ENCODE peak calls at places on chromosomes 6 and 20, in four cellular contexts. One of them, this sample, is unnamed. For H3K36me3, the result is how much of the 10 kb centered on the place peaks cover.

GRCh38 chr6:20409427-20409971 is 7.8 kb downstream of the E2F3 start:
- DNase-seq in mesenchymal stem cell: peak
- DNase-seq in H1: no peak
- DNase-seq in trophoblast cell: no peak
- DNase-seq in this sample: no peak

GRCh38 chr20:45415822-45416637 is at the start of gene PIGT:
- DNase-seq in H1: peak
- DNase-seq in trophoblast cell: peak
- DNase-seq in mesenchymal stem cell: peak
- DNase-seq in this sample: peak

GRCh38 chr6:40586800-40587201 is 363 bp downstream of the LRFN2 start:
- DNase-seq in H1: peak
- DNase-seq in mesenchymal stem cell: no peak
- DNase-seq in trophoblast cell: no peak
- DNase-seq in this sample: no peak

GRCh38 chr20:48772183-48772976 is 55.4 kb downstream of the PREX1 start:
- DNase-seq in trophoblast cell: peak
- DNase-seq in mesenchymal stem cell: no peak
- DNase-seq in H1: no peak
- DNase-seq in this sample: no peak

GRCh38 chr6:160678744-160679401 is 14.8 kb upstream of the LPA start:
- DNase-seq in mesenchymal stem cell: no peak
- DNase-seq in H1: no peak
- DNase-seq in trophoblast cell: no peak
- DNase-seq in this sample: no peak

GRCh38 chr6:139977887-139978332 is 603.5 kb upstream of the CITED2 start:
- DNase-seq in H1: no peak
- DNase-seq in trophoblast cell: peak
- DNase-seq in mesenchymal stem cell: peak
- DNase-seq in this sample: no peak

GRCh38 chr6:113488812-113489685 is 368.1 kb upstream of the MARCKS start:
- DNase-seq in mesenchymal stem cell: no peak
- DNase-seq in trophoblast cell: no peak
- DNase-seq in H1: no peak
- DNase-seq in this sample: no peak

GRCh38 chr6:53483423-53484353 is 61.2 kb downstream of the GCLC start:
- DNase-seq in trophoblast cell: peak
- DNase-seq in H1: no peak
- DNase-seq in mesenchymal stem cell: peak
- DNase-seq in this sample: no peak

GRCh38 chr20:58209652-58210397 is 18.6 kb downstream of the ANKRD60 start:
- DNase-seq in mesenchymal stem cell: peak
- DNase-seq in H1: peak
- DNase-seq in trophoblast cell: peak
- DNase-seq in this sample: peak

GRCh38 chr20:31475472-31476312 is 604 bp downstream of the REM1 start:
- DNase-seq in mesenchymal stem cell: no peak
- DNase-seq in trophoblast cell: no peak
- DNase-seq in H1: no peak
- DNase-seq in this sample: no peak

GRCh38 chr6:168671863-168672546 is 231.0 kb downstream of the SMOC2 start:
- DNase-seq in mesenchymal stem cell: no peak
- DNase-seq in H1: no peak
- DNase-seq in trophoblast cell: no peak
- DNase-seq in this sample: no peak

GRCh38 chr6:108622601-108623335 is 62.1 kb downstream of the FOXO3 start:
- DNase-seq in H1: no peak
- DNase-seq in mesenchymal stem cell: peak
- DNase-seq in trophoblast cell: peak
- DNase-seq in this sample: no peak

GRCh38 chr6:170087946-170088348 is 202.9 kb downstream of the DLL1 start:
- DNase-seq in trophoblast cell: no peak
- DNase-seq in H1: peak
- DNase-seq in mesenchymal stem cell: no peak
- DNase-seq in this sample: no peak

GRCh38 chr20:58065508-58066361 is 162.7 kb downstream of the ANKRD60 start:
- DNase-seq in H1: peak
- DNase-seq in trophoblast cell: no peak
- DNase-seq in mesenchymal stem cell: no peak
- DNase-seq in this sample: no peak

GRCh38 chr20:7926767-7927166 is 13.5 kb downstream of the HAO1 start:
- DNase-seq in mesenchymal stem cell: peak
- DNase-seq in trophoblast cell: no peak
- DNase-seq in H1: no peak
- DNase-seq in this sample: no peak

GRCh38 chr6:142728367-142728766 is 216.6 kb downstream of the HIVEP2 start:
- DNase-seq in H1: no peak
- DNase-seq in mesenchymal stem cell: no peak
- DNase-seq in trophoblast cell: peak
- DNase-seq in this sample: no peak

GRCh38 chr6:90411292-90411781 is 114.7 kb upstream of the BACH2 start:
- DNase-seq in mesenchymal stem cell: no peak
- DNase-seq in trophoblast cell: peak
- DNase-seq in H1: no peak
- DNase-seq in this sample: no peak

GRCh38 chr6:28543671-28544131 is 18.0 kb downstream of the GPX5 start:
- DNase-seq in mesenchymal stem cell: no peak
- DNase-seq in trophoblast cell: no peak
- DNase-seq in H1: peak
- DNase-seq in this sample: peak

GRCh38 chr6:145544031-145544430 is 191.3 kb downstream of the EPM2A start:
- DNase-seq in H1: no peak
- DNase-seq in mesenchymal stem cell: peak
- DNase-seq in trophoblast cell: no peak
- DNase-seq in this sample: no peak

GRCh38 chr6:39824030-39824926 is 32.1 kb downstream of the DAAM2 start:
- DNase-seq in mesenchymal stem cell: no peak
- DNase-seq in H1: no peak
- DNase-seq in trophoblast cell: no peak
- DNase-seq in this sample: no peak

GRCh38 chr6:86529635-86530034 is 407.7 kb upstream of the HTR1E start:
- DNase-seq in mesenchymal stem cell: no peak
- DNase-seq in trophoblast cell: no peak
- DNase-seq in H1: no peak
- DNase-seq in this sample: no peak

GRCh38 chr20:49283176-49283702 is 5.4 kb upstream of the ZNFX1 start:
- DNase-seq in mesenchymal stem cell: no peak
- DNase-seq in trophoblast cell: no peak
- DNase-seq in H1: no peak
- DNase-seq in this sample: no peak

GRCh38 chr20:19806806-19807691 is 49.0 kb downstream of the RIN2 start:
- DNase-seq in trophoblast cell: no peak
- DNase-seq in H1: no peak
- DNase-seq in mesenchymal stem cell: no peak
- DNase-seq in this sample: no peak

GRCh38 chr6:148179786-148180185 is 162.9 kb upstream of the SASH1 start:
- DNase-seq in H1: peak
- DNase-seq in trophoblast cell: peak
- DNase-seq in mesenchymal stem cell: peak
- DNase-seq in this sample: no peak

GRCh38 chr6:4931530-4932505 is 72.0 kb downstream of the RPP40 start:
- DNase-seq in H1: peak
- DNase-seq in trophoblast cell: peak
- DNase-seq in mesenchymal stem cell: no peak
- DNase-seq in this sample: no peak

GRCh38 chr6:138250513-138251247 is 32.4 kb upstream of the PBOV1 start:
- DNase-seq in H1: no peak
- DNase-seq in trophoblast cell: no peak
- DNase-seq in mesenchymal stem cell: peak
- DNase-seq in this sample: no peak

GRCh38 chr6:62614442-62614841 is 328.4 kb upstream of the KHDRBS2 start:
- DNase-seq in H1: no peak
- DNase-seq in trophoblast cell: no peak
- DNase-seq in mesenchymal stem cell: no peak
- DNase-seq in this sample: no peak

GRCh38 chr20:57020364-57020763 is 246.1 kb downstream of the BMP7 start:
- DNase-seq in H1: no peak
- DNase-seq in mesenchymal stem cell: no peak
- DNase-seq in trophoblast cell: no peak
- DNase-seq in this sample: no peak

GRCh38 chr6:105733556-105734162 is 330.8 kb upstream of the PREP start:
- DNase-seq in trophoblast cell: no peak
- DNase-seq in mesenchymal stem cell: peak
- DNase-seq in H1: no peak
- DNase-seq in this sample: no peak

GRCh38 chr6:89023591-89024441 is 56.7 kb upstream of the PNRC1 start:
- DNase-seq in mesenchymal stem cell: peak
- DNase-seq in H1: no peak
- DNase-seq in trophoblast cell: no peak
- DNase-seq in this sample: no peak

GRCh38 chr20:47320990-47321805 is 35.3 kb downstream of the ZMYND8 start:
- DNase-seq in H1: no peak
- DNase-seq in mesenchymal stem cell: no peak
- DNase-seq in trophoblast cell: peak
- DNase-seq in this sample: no peak
- H2BK12ac ChIP-seq in H1: peak
- H2BK12ac ChIP-seq in mesenchymal stem cell: no peak
- H2BK12ac ChIP-seq in trophoblast cell: peak
- H2BK12ac ChIP-seq in this sample: no peak

GRCh38 chr20:5737619-5737953 is 12.6 kb upstream of the SHLD1 start:
- DNase-seq in H1: no peak
- DNase-seq in mesenchymal stem cell: no peak
- DNase-seq in trophoblast cell: no peak
- DNase-seq in this sample: no peak
- H3K18ac ChIP-seq in H1: no peak
- H3K18ac ChIP-seq in mesenchymal stem cell: no peak
- H3K18ac ChIP-seq in trophoblast cell: no peak
- H3K18ac ChIP-seq in this sample: no peak

GRCh38 chr20:34412453-34412852 is 49.4 kb downstream of the ITCH start:
- DNase-seq in mesenchymal stem cell: no peak
- DNase-seq in H1: no peak
- DNase-seq in trophoblast cell: no peak
- DNase-seq in this sample: no peak

GRCh38 chr20:34420975-34421374 is 57.9 kb downstream of the ITCH start:
- DNase-seq in H1: no peak
- DNase-seq in mesenchymal stem cell: no peak
- DNase-seq in trophoblast cell: no peak
- DNase-seq in this sample: no peak

GRCh38 chr20:34410331-34410730 is 47.3 kb downstream of the ITCH start:
- DNase-seq in mesenchymal stem cell: no peak
- DNase-seq in trophoblast cell: no peak
- DNase-seq in H1: no peak
- DNase-seq in this sample: no peak

GRCh38 chr20:34420146-34420545 is 57.1 kb downstream of the ITCH start:
- DNase-seq in mesenchymal stem cell: no peak
- DNase-seq in trophoblast cell: no peak
- DNase-seq in H1: no peak
- DNase-seq in this sample: no peak

DNA sequence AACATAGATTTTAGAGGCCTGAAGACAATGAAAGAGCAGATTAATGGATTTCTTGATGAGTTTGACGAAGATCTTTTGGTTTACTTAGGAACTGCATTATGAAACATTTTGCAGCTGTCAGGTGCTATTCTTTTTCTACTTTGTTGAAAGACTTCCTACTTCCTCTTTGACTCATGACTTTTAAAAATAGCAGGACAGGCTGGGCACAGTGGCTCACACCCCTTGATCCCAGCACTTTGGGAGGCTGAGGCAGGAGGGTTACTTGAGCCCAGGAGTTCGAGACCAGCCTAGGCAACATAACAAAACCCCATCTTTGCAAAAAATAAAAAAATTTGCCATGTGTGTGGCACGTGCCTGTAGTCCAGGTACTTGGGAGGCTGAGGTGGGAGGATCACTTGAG is 52.0 kb downstream of the ITCH start:
- DNase-seq in trophoblast cell: no peak
- DNase-seq in H1: no peak
- DNase-seq in mesenchymal stem cell: no peak
- DNase-seq in this sample: no peak
- H3K36me3 ChIP-seq in trophoblast cell: under half
- H3K36me3 ChIP-seq in H1: under half
- H3K36me3 ChIP-seq in mesenchymal stem cell: half or more
- H3K36me3 ChIP-seq in this sample: half or more

DNA sequence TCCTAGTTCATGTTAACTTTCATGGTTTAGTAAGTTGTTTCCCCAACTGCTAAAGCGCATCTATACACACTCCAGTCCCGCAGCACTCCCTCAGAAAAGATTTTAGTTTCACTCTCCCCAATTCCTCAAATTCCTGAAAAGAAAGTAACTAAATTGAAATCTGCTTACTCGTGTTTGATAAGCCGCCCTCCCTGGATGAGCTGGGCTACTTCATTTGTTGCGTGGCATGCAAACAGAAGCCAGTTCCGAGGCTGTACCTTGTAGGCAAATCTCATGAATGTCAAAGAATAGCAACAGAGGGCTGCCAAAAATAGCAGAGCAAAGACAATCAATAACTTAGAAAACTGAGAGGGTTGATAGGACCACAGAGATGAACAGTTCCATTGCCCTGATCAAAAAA is 16.9 kb downstream of the MPC1 start:
- DNase-seq in trophoblast cell: no peak
- DNase-seq in mesenchymal stem cell: no peak
- DNase-seq in H1: no peak
- DNase-seq in this sample: no peak
- H2BK12ac ChIP-seq in trophoblast cell: no peak
- H2BK12ac ChIP-seq in mesenchymal stem cell: no peak
- H2BK12ac ChIP-seq in H1: peak
- H2BK12ac ChIP-seq in this sample: no peak

DNA sequence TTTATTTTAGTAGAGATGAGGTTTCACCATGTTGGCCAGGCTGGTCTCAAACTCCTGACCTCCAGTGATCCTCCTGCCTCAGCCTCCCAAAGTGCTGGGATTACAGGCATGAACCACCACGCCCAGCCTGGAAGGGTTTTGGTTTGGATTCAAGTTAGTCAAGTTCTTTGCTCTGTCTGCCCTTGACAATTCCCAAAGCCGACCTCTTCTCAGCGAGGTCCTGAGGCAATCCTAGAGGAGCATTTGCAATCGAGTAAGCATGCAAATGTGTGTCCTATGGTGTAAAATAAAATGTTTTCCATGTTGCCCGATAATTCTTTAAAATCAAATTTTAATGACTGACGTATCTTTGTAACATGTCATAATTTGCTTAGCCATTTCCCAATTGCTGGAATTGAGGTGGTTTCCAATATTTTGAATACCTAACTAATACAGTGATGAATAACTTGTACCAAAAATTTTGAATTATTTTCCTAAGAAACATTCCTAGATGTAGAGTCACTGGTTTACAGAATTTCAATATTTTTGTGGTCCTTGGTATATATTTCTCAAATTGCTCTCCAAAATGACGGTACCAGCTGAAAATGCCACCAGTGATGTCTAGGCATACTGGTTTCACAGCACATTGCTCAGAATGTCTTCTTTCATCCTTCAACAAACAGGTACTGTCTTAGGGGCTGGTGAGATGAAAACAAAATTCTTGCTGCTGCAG is 38.7 kb downstream of the GTF2H5 start:
- DNase-seq in trophoblast cell: peak
- DNase-seq in H1: no peak
- DNase-seq in mesenchymal stem cell: no peak
- DNase-seq in this sample: no peak
- H3K18ac ChIP-seq in trophoblast cell: no peak
- H3K18ac ChIP-seq in H1: no peak
- H3K18ac ChIP-seq in mesenchymal stem cell: no peak
- H3K18ac ChIP-seq in this sample: no peak

GRCh38 chr20:62885808-62886708 is 24.4 kb upstream of the TCFL5 start:
- DNase-seq in trophoblast cell: no peak
- DNase-seq in mesenchymal stem cell: no peak
- DNase-seq in H1: no peak
- DNase-seq in this sample: no peak
- H3K36me3 ChIP-seq in trophoblast cell: half or more
- H3K36me3 ChIP-seq in mesenchymal stem cell: half or more
- H3K36me3 ChIP-seq in H1: under half
- H3K36me3 ChIP-seq in this sample: under half

This sample was measured in neuronal stem cell.